ENCODE peak calls at places on chromosome 2, in four cellular contexts. One of them, this sample, is unnamed.

GRCh38 chr2:5057895-5058294 is 634.3 kb upstream of the SOX11 start:
- DNase-seq in kidney glomerular epithelial cell: peak
- DNase-seq in AG08395: no peak
- DNase-seq in NCI-H1092: peak
- DNase-seq in this sample: no peak

GRCh38 chr2:117127680-117128079 is 686.8 kb upstream of the DDX18 start:
- DNase-seq in kidney glomerular epithelial cell: no peak
- DNase-seq in AG08395: no peak
- DNase-seq in NCI-H1092: no peak
- DNase-seq in this sample: no peak

GRCh38 chr2:57793310-57793709 is 253.3 kb upstream of the VRK2 start:
- DNase-seq in kidney glomerular epithelial cell: no peak
- DNase-seq in AG08395: no peak
- DNase-seq in NCI-H1092: no peak
- DNase-seq in this sample: no peak

GRCh38 chr2:239675856-239676715 is 275.3 kb upstream of the HDAC4 start:
- DNase-seq in kidney glomerular epithelial cell: no peak
- DNase-seq in AG08395: no peak
- DNase-seq in NCI-H1092: no peak
- DNase-seq in this sample: no peak

GRCh38 chr2:26913599-26914285 is 56.7 kb upstream of the MAPRE3 start:
- DNase-seq in kidney glomerular epithelial cell: no peak
- DNase-seq in AG08395: peak
- DNase-seq in NCI-H1092: no peak
- DNase-seq in this sample: peak

GRCh38 chr2:168961450-168962229 is 60.5 kb downstream of the G6PC2 start:
- DNase-seq in kidney glomerular epithelial cell: peak
- DNase-seq in AG08395: peak
- DNase-seq in NCI-H1092: peak
- DNase-seq in this sample: peak

GRCh38 chr2:158822212-158822611 is 27.1 kb downstream of the DAPL1 start:
- DNase-seq in kidney glomerular epithelial cell: no peak
- DNase-seq in AG08395: no peak
- DNase-seq in NCI-H1092: no peak
- DNase-seq in this sample: no peak

GRCh38 chr2:39665811-39666488 is at the start of gene TMEM178A:
- DNase-seq in kidney glomerular epithelial cell: no peak
- DNase-seq in AG08395: peak
- DNase-seq in NCI-H1092: peak
- DNase-seq in this sample: no peak

GRCh38 chr2:136402281-136402680 is 284.3 kb upstream of the CXCR4 start:
- DNase-seq in kidney glomerular epithelial cell: no peak
- DNase-seq in AG08395: no peak
- DNase-seq in NCI-H1092: no peak
- DNase-seq in this sample: no peak

GRCh38 chr2:196468394-196468793 is 171.1 kb upstream of the CCDC150 start:
- DNase-seq in kidney glomerular epithelial cell: peak
- DNase-seq in AG08395: no peak
- DNase-seq in NCI-H1092: no peak
- DNase-seq in this sample: no peak

GRCh38 chr2:217262916-217263315 is 403.1 kb upstream of the TNP1 start:
- DNase-seq in kidney glomerular epithelial cell: no peak
- DNase-seq in AG08395: no peak
- DNase-seq in NCI-H1092: no peak
- DNase-seq in this sample: no peak

This sample was measured in cardiac fibroblast.